ENCODE peak calls at places on chromosomes 4 and X, in nine cellular contexts. Y is upper lobe of left lung, I is AG09319, A is cardiac muscle cell, V is HL-60, S is MM.1S, U is transverse colon, Z is mucosa of descending colon, P is RWPE1. Q is an unnamed sample.

GRCh38 chr4:22991576-22991975 is 298.8 kb downstream of the GBA3 start:
- DNase-seq in S (no peak), Z (no peak), V (no peak), U (no peak), A (no peak), P (no peak), I (no peak), Y (no peak), Q (no peak)

GRCh38 chrX:119474615-119475388 is 6.6 kb downstream of the SLC25A5 start:
- DNase-seq in P (no peak), I (no peak), Y (no peak), S (no peak), Z (no peak), A (no peak), V (no peak), U (no peak), Q (no peak)

GRCh38 chrX:104922206-104922621 is 298.3 kb downstream of the TEX13A start:
- DNase-seq in I (peak; percentile 19), A (peak; percentile 75), Z (peak; percentile 56), S (peak; percentile 83), Y (peak; percentile 77), V (peak; percentile 79), U (peak; percentile 75), P (peak; percentile 27), Q (peak; percentile 69)

GRCh38 chr4:144750348-144750747 is 104.4 kb downstream of the HHIP start:
- DNase-seq in U (no peak), I (no peak), A (no peak), Z (no peak), S (no peak), V (no peak), P (no peak), Y (no peak), Q (no peak)

GRCh38 chr4:146381263-146381872 is 140.4 kb downstream of the SLC10A7 start:
- DNase-seq in I (no peak), Y (no peak), V (peak; percentile 25), U (no peak), Z (no peak), A (no peak), P (no peak), S (no peak), Q (no peak)

GRCh38 chr4:77930154-77930553 is 67.5 kb downstream of the MRPL1 start:
- DNase-seq in A (no peak), P (no peak), S (no peak), V (no peak), Y (no peak), Z (no peak), I (no peak), U (no peak), Q (no peak)

GRCh38 chr4:101954975-101955678 is 164.6 kb downstream of the BANK1 start:
- DNase-seq in I (no peak), A (no peak), V (no peak), P (no peak), Y (no peak), Z (no peak), S (no peak), U (no peak), Q (no peak)

GRCh38 chrX:136936183-136936549 is 55.6 kb upstream of the RBMX start:
- DNase-seq in A (peak; percentile 71), I (no peak), S (no peak), P (no peak), Z (no peak), V (no peak), U (no peak), Y (no peak), Q (no peak)

GRCh38 chrX:52933976-52934703 is 24.2 kb downstream of the FAM156A start:
- DNase-seq in P (no peak), Y (no peak), V (no peak), I (no peak), Z (no peak), A (no peak), S (no peak), U (no peak), Q (no peak)

GRCh38 chr4:150720973-150721518 is 139.1 kb downstream of the MAB21L2 start:
- DNase-seq in P (no peak), V (no peak), S (peak; percentile 9), A (peak; percentile 23), Z (no peak), I (no peak), Y (no peak), U (no peak), Q (no peak)

GRCh38 chr4:150725957-150726523 is 144.1 kb downstream of the MAB21L2 start:
- DNase-seq in Y (no peak), S (no peak), A (no peak), I (no peak), P (no peak), Z (no peak), U (no peak), V (no peak), Q (no peak)

GRCh38 chr4:150723727-150724411 is 141.9 kb downstream of the MAB21L2 start:
- DNase-seq in Y (no peak), I (no peak), A (no peak), V (no peak), U (no peak), Z (peak; percentile 26), S (no peak), P (no peak), Q (no peak)

GRCh38 chr4:150717952-150718351 is 136.0 kb downstream of the MAB21L2 start:
- DNase-seq in U (no peak), A (no peak), P (no peak), Z (no peak), V (no peak), I (no peak), Y (no peak), S (no peak), Q (no peak)

GRCh38 chr4:150722908-150723362 is 141.0 kb downstream of the MAB21L2 start:
- DNase-seq in Z (peak; percentile 90), V (peak; percentile 44), A (peak; percentile 90), P (peak; percentile 12), S (no peak), Y (peak; percentile 87), U (peak; percentile 92), I (no peak), Q (no peak)
- TF ChIP-seq CTCF in Z (peak; percentile 49), V (no peak), A (peak; percentile 48), P (no peak), S (no peak), Y (peak; percentile 31), U (peak; percentile 70), I (no peak), Q (no peak)

GRCh38 chrX:131827935-131828334 is 195.2 kb upstream of the STK26 start:
- DNase-seq in I (no peak), S (peak; percentile 87), Y (no peak), V (peak; percentile 63), P (no peak), U (no peak), Z (no peak), A (peak; percentile 25), Q (peak; percentile 38)
- TF ChIP-seq CTCF in I (peak; percentile 8), S (peak; percentile 61), Y (no peak), V (peak; percentile 18), P (no peak), U (no peak), Z (no peak), A (peak; percentile 16), Q (no peak)

DNA sequence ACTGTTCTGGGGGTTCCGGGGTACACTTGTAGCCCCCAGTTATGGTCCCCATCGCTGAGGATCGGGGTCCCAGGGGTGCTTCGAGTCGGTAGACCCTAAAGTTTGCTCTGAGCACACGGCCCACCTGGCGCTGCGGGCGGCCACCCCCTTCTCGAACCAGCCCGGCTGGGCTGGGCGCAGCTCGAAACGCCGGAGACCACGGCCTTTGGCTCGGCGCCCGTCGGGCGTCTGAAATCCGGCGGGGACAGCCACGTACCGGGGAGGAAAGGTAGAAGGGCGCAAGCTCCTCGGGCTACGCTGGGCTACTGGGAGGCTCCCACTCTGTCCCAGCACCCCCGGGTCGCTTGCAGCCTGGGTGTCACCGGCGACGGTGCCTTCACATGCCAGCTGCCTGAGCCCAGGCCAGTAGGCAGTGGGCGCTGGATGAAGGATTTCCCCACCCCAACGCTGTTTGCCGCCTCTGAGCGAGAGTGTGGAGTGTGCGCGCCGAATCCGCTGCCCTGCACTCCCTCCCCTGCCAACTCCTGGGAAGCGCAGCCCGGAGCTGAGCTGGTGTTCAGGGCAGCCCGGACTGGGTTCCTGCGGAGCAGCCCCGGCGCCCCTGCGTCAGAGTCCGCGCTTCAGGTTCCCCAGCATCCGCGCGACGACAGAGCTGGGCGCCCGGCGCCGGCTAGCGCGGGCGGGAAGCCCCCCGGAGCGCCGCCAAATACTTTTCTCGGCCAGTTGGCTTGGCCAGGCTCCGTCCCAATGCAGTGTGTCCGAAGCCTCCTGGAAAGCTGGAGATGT is 637 bp downstream of the MAMLD1 start:
- DNase-seq in P (peak; percentile 26), U (peak; percentile 14), A (peak; percentile 45), Y (no peak), I (no peak), Z (peak; percentile 32), V (no peak), S (no peak), Q (peak; percentile 36)
- TF ChIP-seq CTCF in P (no peak), U (no peak), A (peak; percentile 13), Y (no peak), I (peak; percentile 13), Z (no peak), V (no peak), S (no peak), Q (no peak)

GRCh38 chr4:3747582-3747906 is 18.6 kb upstream of the ADRA2C start:
- DNase-seq in A (peak; percentile 4), V (no peak), U (no peak), Y (no peak), P (no peak), S (no peak), Z (no peak), I (no peak), Q (peak; percentile 67)
- TF ChIP-seq CTCF in A (peak; percentile 30), V (peak; percentile 7), U (peak; percentile 10), Y (peak; percentile 8), P (no peak), S (peak; percentile 19), Z (no peak), I (peak; percentile 21), Q (peak; percentile 33)

DNA sequence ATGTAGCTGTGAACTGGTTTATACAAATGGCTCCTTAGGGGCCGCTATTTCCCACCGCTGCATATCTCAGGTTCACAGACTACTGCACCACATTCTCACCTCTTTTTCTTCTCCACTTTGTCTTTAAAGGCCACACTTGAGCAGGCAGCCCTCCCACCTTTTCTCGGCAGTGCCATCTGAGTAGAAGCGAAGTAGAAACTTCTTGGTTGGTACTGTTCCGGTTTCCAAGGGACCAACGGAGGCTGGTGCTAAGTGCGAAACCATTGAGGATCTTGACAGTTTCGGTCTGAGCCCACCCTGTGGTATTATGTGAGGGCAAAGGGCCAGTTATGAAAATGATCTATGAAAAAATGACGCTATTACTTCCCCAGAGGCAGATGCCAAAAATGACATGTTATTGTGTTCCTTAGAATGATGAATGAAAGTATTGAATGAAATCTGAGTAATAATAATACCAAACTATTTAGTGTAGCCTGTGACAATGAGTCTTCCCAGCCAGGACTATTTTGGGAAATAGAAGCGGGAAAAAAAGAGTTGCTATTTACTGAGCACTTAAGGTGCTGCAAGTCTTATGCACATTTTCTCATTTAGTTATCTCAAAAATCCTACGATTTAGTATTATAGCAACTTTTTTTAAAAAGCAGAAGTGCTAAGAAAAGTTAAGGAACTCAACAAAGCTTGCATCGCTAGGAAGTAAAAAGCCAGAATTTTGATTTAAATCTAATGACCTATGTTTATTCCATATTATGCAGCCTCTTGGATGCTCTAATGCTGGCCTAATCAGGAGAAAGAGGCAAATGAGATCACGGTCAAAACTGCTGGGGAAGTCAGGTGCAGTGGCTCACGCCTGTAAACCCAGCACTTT is 29.6 kb upstream of the CHRNA9 start:
- DNase-seq in A (no peak), Z (no peak), P (no peak), I (no peak), V (no peak), Y (no peak), S (peak; percentile 92), U (peak; percentile 44), Q (no peak)
- TF ChIP-seq CTCF in A (no peak), Z (no peak), P (no peak), I (no peak), V (no peak), Y (no peak), S (peak; percentile 39), U (no peak), Q (no peak)